ENCODE peak calls at places on chromosomes 1 and 21, in seven cellular contexts. D, C, N, J, Z, M and G are unnamed samples.

GRCh38 chr21:45132841-45133573 is 58.6 kb downstream of the ADARB1 start:
- DNase-seq in J (no peak), C (peak), D (no peak), Z (no peak), M (no peak), N (no peak), G (no peak)

GRCh38 chr1:112325504-112325903 is 70.5 kb upstream of the CTTNBP2NL start:
- DNase-seq in D (no peak), J (no peak), N (no peak), C (no peak), Z (no peak), M (no peak), G (no peak)

GRCh38 chr1:61426254-61426653 is 298.7 kb downstream of the TM2D1 start:
- DNase-seq in N (no peak), J (no peak), M (no peak), C (no peak), D (no peak), Z (no peak), G (peak)

GRCh38 chr1:234911787-234912186 is 216.8 kb downstream of the TOMM20 start:
- DNase-seq in Z (peak), N (no peak), J (no peak), D (no peak), M (no peak), C (no peak), G (peak)

GRCh38 chr1:5099558-5099957 is 445.1 kb downstream of the AJAP1 start:
- DNase-seq in Z (no peak), C (no peak), J (no peak), D (peak), N (no peak), M (no peak), G (no peak)

GRCh38 chr1:54782156-54782555 is 17.8 kb upstream of the PARS2 start:
- DNase-seq in J (no peak), C (no peak), D (no peak), Z (no peak), N (no peak), M (no peak), G (no peak)

GRCh38 chr1:235069577-235070563 is 58.8 kb downstream of the TOMM20 start:
- DNase-seq in Z (no peak), C (no peak), J (no peak), N (peak), M (peak), D (peak), G (peak)

GRCh38 chr1:78274814-78275213 is 216.0 kb upstream of the PTGFR start:
- DNase-seq in C (no peak), J (no peak), D (peak), Z (no peak), N (peak), M (no peak), G (no peak)

GRCh38 chr1:99198377-99198776 is 65.9 kb upstream of the PLPPR4 start:
- DNase-seq in M (no peak), D (no peak), C (no peak), J (no peak), Z (no peak), N (no peak), G (no peak)

GRCh38 chr1:22262583-22262982 is 119.7 kb upstream of the WNT4 start:
- DNase-seq in N (no peak), D (no peak), C (no peak), J (no peak), Z (no peak), M (no peak), G (no peak)

GRCh38 chr1:175620380-175620779 is 123.0 kb downstream of the TNR start:
- DNase-seq in M (no peak), J (no peak), C (no peak), Z (no peak), D (no peak), N (no peak), G (no peak)

GRCh38 chr1:93438716-93439115 is 9.2 kb upstream of the FNBP1L start:
- DNase-seq in M (no peak), Z (no peak), C (no peak), N (no peak), D (no peak), J (no peak), G (no peak)

GRCh38 chr1:48203287-48203900 is 19.1 kb upstream of the SLC5A9 start:
- DNase-seq in N (peak), J (no peak), D (peak), M (peak), Z (no peak), C (no peak), G (no peak)

GRCh38 chr1:46618746-46619415 is 2.3 kb upstream of the MOB3C start:
- DNase-seq in N (no peak), C (no peak), Z (no peak), M (no peak), J (no peak), D (no peak), G (no peak)

GRCh38 chr1:192884241-192884640 is 75.4 kb downstream of the RGS2 start:
- DNase-seq in J (no peak), D (no peak), Z (no peak), C (no peak), M (no peak), N (no peak), G (no peak)

GRCh38 chr1:182120411-182121258 is 59.1 kb upstream of the ZNF648 start:
- DNase-seq in C (peak), N (no peak), J (no peak), D (peak), Z (no peak), M (no peak), G (peak)

GRCh38 chr1:203839081-203839480 is 22.3 kb upstream of the SNRPE start:
- DNase-seq in M (no peak), N (peak), J (no peak), Z (no peak), D (no peak), C (no peak), G (no peak)

GRCh38 chr1:153506831-153507413 is 28.9 kb downstream of the S100A6 start:
- DNase-seq in N (peak), J (no peak), Z (no peak), C (peak), M (no peak), D (peak), G (peak)

GRCh38 chr1:97186381-97186780 is 464.8 kb downstream of the PTBP2 start:
- DNase-seq in C (no peak), Z (no peak), N (no peak), J (no peak), M (no peak), D (peak), G (no peak)

GRCh38 chr1:10253755-10254154 is 43.4 kb downstream of the KIF1B start:
- DNase-seq in N (peak), Z (no peak), C (no peak), D (peak), M (no peak), J (no peak), G (peak)

GRCh38 chr1:205530116-205530515 is 25.6 kb downstream of the CDK18 start:
- DNase-seq in M (no peak), Z (no peak), D (no peak), J (no peak), N (no peak), C (no peak), G (no peak)

GRCh38 chr1:3752400-3752945 is at the start of gene CCDC27:
- DNase-seq in C (no peak), M (no peak), N (no peak), J (no peak), Z (no peak), D (no peak), G (no peak)

GRCh38 chr1:54077359-54077758 is 24.0 kb downstream of the TCEANC2 start:
- DNase-seq in M (no peak), J (no peak), D (no peak), N (no peak), Z (no peak), C (no peak), G (no peak)

GRCh38 chr1:221025391-221026355 is 146.4 kb downstream of the HLX start:
- DNase-seq in J (no peak), M (no peak), Z (no peak), C (no peak), N (peak), D (no peak), G (no peak)

GRCh38 chr1:184838374-184838995 is 83.8 kb upstream of the EDEM3 start:
- DNase-seq in D (peak), Z (no peak), C (peak), N (peak), J (no peak), M (no peak), G (peak)

GRCh38 chr21:44996983-44997936 is 57.4 kb downstream of the SLX9 start:
- DNase-seq in Z (no peak), C (no peak), J (no peak), D (no peak), M (no peak), N (no peak), G (no peak)

GRCh38 chr1:240149488-240150094 is 57.9 kb downstream of the FMN2 start:
- DNase-seq in J (no peak), M (peak), C (no peak), D (peak), Z (no peak), N (peak), G (no peak)

GRCh38 chr1:199859525-199859924 is 168.0 kb upstream of the NR5A2 start:
- DNase-seq in N (peak), C (no peak), M (peak), Z (no peak), J (no peak), D (peak), G (no peak)

DNA sequence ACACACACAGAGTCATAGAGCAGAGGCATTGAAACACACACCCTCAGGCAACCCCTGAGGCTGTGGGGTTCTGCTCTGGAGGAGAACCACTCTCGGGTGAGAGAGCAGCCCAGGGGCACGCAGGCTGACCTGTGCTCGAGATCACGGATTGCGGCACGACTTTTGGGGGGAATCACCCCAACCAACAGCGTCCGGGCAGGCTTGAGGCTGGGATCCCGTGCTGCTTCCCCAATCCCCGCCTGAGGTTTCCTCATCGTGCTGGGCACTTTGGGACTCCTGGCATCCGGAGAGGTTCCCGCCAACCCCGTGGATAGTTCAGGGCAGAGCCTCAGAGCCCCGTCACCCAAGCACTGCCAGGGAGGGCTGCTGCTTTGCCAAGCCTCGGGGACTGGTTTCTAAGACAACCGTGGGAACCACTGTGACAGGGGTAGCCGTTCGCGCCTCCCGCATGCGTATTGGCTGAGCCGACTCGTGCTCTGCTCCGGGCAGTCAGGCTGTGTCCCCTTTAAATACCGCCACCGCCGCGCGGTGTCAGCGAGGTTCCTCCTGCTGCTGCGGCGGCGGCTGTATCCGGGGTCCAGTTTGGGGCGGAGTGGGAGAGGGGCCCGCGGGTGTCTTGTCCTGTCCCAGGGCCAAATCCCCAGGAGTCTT is 682.2 kb upstream of the TPTE start:
- DNase-seq in D (no peak), J (no peak), Z (no peak), C (no peak), M (no peak), N (no peak), G (peak)
- H3K4me3 ChIP-seq in D (no peak), J (no peak), Z (no peak), C (no peak), M (no peak), N (no peak), G (no peak)

GRCh38 chr1:116878804-116879477 is 30.8 kb upstream of the PTGFRN start:
- DNase-seq in J (peak), D (peak), N (peak), C (peak), Z (no peak), M (no peak), G (peak)
- TF ChIP-seq CTCF in J (peak), D (peak), N (peak), C (no peak), Z (no peak), M (no peak), G (no peak)

DNA sequence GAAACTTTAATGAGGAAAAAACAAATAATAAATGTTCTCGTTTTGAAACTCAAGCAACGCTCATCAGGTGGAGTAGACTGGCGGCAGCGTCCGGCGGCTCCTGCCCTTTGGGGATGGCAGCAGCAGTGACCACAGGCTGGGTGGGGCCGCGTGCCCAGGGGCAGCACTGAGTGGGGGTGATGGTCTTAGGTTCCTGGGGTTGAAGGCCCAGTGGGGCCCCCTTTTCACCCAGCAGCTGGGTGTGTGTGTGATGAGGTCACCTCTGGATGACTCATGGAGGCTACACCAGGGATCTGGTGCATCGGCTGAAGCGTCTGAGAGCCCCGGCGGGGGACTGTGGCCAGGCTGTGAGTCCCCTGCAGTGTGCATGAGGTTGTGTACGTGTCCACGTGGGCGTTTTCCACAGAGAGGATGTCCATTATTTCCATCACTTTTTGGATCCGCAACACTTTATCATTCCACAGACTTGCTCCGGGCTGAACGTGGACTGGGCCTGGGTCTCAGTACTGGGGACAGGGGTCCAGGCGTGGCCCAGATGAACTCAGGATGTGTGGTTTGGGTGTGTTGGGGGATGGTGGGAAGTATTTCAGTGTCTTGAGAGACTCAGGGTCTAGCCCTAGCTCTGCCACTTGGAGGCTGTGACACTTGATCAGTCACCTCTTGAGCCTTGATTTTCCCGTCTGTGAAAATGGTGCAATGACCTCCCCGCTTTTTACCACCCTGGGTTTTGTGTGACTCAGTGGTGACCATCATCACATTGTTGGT is 25.6 kb downstream of the LDLRAP1 start:
- DNase-seq in C (peak), J (no peak), Z (no peak), N (peak), M (no peak), D (peak), G (no peak)
- H3K4me3 ChIP-seq in C (no peak), J (no peak), Z (no peak), N (no peak), M (no peak), D (peak), G (no peak)

DNA sequence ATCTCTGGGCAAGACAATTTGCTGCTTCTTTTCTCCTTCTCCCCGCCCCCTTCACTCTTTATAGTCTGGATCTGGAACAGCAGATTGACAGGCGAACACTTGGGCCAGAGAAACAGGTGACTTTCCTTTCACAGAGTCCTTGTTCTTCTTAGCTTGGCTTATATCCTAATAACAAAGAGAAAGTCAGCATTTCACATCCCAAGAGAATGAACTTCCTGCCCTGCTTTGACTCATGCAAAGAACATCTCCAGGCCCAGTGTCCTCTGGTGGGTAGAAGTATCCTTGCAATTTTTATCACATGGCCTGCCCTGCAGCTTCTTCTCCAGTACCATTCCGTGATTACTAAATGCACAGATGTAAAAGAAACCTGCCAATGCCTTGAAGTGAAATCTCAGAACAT is 764.4 kb downstream of the ADGRL2 start:
- DNase-seq in N (peak), D (peak), Z (no peak), J (no peak), C (no peak), M (no peak), G (no peak)
- TF ChIP-seq CTCF in N (peak), D (peak), Z (no peak), J (no peak), C (no peak), M (no peak), G (no peak)

GRCh38 chr1:116377564-116378529 is 4.8 kb downstream of the ATP1A1 start:
- DNase-seq in C (peak), D (peak), J (peak), M (peak), Z (peak), N (peak), G (peak)
- H3K4me3 ChIP-seq in C (peak), D (peak), J (peak), M (peak), Z (peak), N (peak), G (no peak)

DNA sequence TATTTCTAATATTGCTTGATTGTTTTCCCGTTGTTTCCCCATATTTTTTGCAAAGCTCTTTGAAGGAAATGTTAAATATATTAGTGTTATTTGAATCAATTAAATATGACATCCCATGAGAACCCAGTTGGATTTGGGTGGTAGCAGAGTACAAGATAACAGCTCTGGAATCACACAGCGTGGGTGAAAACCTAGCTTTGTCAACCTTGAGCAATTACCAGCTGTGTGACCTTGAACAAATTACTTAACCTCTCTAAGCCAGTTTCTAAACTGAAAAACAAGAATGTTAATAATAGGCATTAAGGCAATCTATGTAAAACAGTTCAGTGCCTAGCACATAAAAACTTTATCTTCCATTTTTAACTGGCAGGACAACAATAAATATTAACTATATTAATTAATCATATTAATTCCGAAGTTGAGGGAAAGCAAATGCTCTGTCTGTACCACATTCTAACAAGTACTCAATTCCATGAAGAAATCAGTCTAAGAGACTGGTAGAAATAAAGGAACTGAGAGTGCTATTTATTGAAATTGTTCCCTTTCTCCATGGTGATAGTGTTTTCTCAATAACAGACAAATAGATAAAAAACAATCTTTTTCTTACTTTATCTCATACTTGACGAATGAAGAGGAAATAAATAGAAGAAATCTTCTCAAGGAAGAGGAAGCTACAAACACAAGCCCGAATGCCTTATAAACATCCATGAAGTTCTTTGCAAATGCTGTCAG is 27.0 kb downstream of the DNASE2B start:
- DNase-seq in M (no peak), Z (no peak), D (no peak), N (no peak), C (no peak), J (no peak), G (no peak)
- TF ChIP-seq CTCF in M (no peak), Z (no peak), D (no peak), N (no peak), C (no peak), J (no peak), G (no peak)

DNA sequence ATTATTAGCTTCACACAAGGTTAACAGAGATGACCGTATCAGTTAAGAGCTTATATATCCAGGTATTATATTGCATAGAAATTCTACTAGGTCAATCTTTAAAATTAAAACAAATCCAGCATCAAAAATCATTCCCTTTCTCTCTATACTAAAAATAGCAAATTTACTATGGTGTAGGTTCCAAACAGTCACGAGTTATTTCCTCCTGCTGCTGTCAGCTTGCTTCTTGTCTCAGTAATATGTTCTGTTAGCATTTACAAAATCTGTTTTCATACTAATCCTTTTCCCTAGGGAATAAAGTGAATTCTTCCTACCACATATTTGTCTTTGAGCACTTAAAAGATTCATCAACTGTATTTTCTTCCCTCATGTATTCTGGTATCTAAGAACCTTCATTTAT is 2.5 kb downstream of the WDR26 start:
- DNase-seq in Z (no peak), D (no peak), N (peak), M (no peak), J (no peak), C (no peak), G (no peak)
- H3K4me3 ChIP-seq in Z (peak), D (peak), N (peak), M (peak), J (peak), C (peak), G (peak)

GRCh38 chr1:64335634-64336033 is 132.2 kb downstream of the UBE2U start:
- DNase-seq in D (no peak), J (no peak), N (no peak), Z (no peak), C (no peak), M (no peak), G (no peak)
- TF ChIP-seq CTCF in D (no peak), J (no peak), N (no peak), Z (no peak), C (no peak), M (no peak), G (no peak)

GRCh38 chr1:179034720-179035119 is 9.0 kb downstream of the FAM20B start:
- DNase-seq in N (peak), J (peak), C (no peak), M (no peak), D (peak), Z (no peak), G (no peak)
- H3K4me3 ChIP-seq in N (no peak), J (no peak), C (no peak), M (no peak), D (no peak), Z (no peak), G (no peak)

GRCh38 chr1:57424231-57425027 is 569 bp upstream of the DAB1 start:
- DNase-seq in Z (no peak), J (peak), C (no peak), D (no peak), M (no peak), N (peak), G (peak)
- TF ChIP-seq CTCF in Z (no peak), J (no peak), C (no peak), D (peak), M (peak), N (peak), G (peak)